ENCODE peak calls at places on chromosomes 5 and 9, in ten cellular contexts. D is PC-3; X is activated naive CD8-positive, alpha-beta T cell treated with anti-CD3 and anti-CD28 coated beads, Interleukin-2, amount 50 U/mL, for 16 hours; O is NT2/D1; K is stimulated activated CD4-positive, alpha-beta T cell treated with anti-CD3 and anti-CD28 coated beads, TNF-alpha, amount 100 ng/mL, for 4 hours; B is myocyte; P is activated CD4-positive, alpha-beta T cell treated with anti-CD3 and anti-CD28 coated beads, Interleukin-2, amount 50 U/mL, for 1 hour; M is endothelial cell; C is PC-9; W is NCI-H187 treated with DMSO at 0.1 percent for 48 hours. Q is an unnamed sample.

GRCh38 chr5:180315762-180316212 is 23.9 kb upstream of the MAPK9 start:
- DNase-seq in D (peak; percentile 66), X (peak; percentile 43), O (no peak), K (peak; percentile 51), B (peak; percentile 71), P (peak; percentile 77), M (peak; percentile 83), C (peak; percentile 43), W (no peak), Q (peak; percentile 84)

GRCh38 chr5:99644822-99645221 is 716.0 kb upstream of the CHD1 start:
- DNase-seq in D (peak; percentile 75), X (no peak), O (no peak), K (no peak), B (no peak), P (no peak), M (no peak), C (no peak), W (no peak), Q (no peak)

GRCh38 chr9:129712595-129713524 is 40.0 kb downstream of the PTGES start:
- DNase-seq in D (peak; percentile 12), X (no peak), O (no peak), K (no peak), B (no peak), P (no peak), M (no peak), C (no peak), W (no peak), Q (no peak)

GRCh38 chr5:142475102-142475501 is 150.3 kb upstream of the SPRY4 start:
- DNase-seq in D (peak; percentile 1), X (no peak), O (peak; percentile 88), K (no peak), B (no peak), P (no peak), M (no peak), C (peak; percentile 73), W (no peak), Q (no peak)

GRCh38 chr5:138492552-138493045 is 27.3 kb downstream of the EGR1 start:
- DNase-seq in D (no peak), X (no peak), O (no peak), K (no peak), B (no peak), P (no peak), M (no peak), C (no peak), W (no peak), Q (no peak)

GRCh38 chr5:132496631-132497487 is 6.3 kb upstream of the IRF1 start:
- DNase-seq in D (peak; percentile 77), X (no peak), O (no peak), K (peak; percentile 68), B (peak; percentile 81), P (peak; percentile 39), M (peak; percentile 67), C (peak; percentile 75), W (no peak), Q (peak; percentile 96)

GRCh38 chr5:16392718-16393117 is 72.9 kb downstream of the ZNF622 start:
- DNase-seq in D (peak; percentile 29), X (no peak), O (no peak), K (no peak), B (no peak), P (no peak), M (no peak), C (no peak), W (no peak), Q (no peak)

GRCh38 chr5:106639488-106639887 is 1031.2 kb downstream of the EFNA5 start:
- DNase-seq in D (peak; percentile 35), X (no peak), O (no peak), K (no peak), B (no peak), P (no peak), M (no peak), C (no peak), W (no peak), Q (no peak)

GRCh38 chr5:158777647-158778368 is 321.9 kb downstream of the EBF1 start:
- DNase-seq in D (no peak), X (no peak), O (no peak), K (no peak), B (no peak), P (no peak), M (peak; percentile 9), C (no peak), W (no peak), Q (no peak)

GRCh38 chr5:72878854-72879253 is 62.4 kb downstream of the TNPO1 start:
- DNase-seq in D (no peak), X (no peak), O (no peak), K (no peak), B (no peak), P (no peak), M (no peak), C (no peak), W (no peak), Q (no peak)

GRCh38 chr5:148401604-148402003 is 17.8 kb downstream of the FBXO38 start:
- DNase-seq in D (peak; percentile 66), X (no peak), O (no peak), K (no peak), B (no peak), P (no peak), M (no peak), C (no peak), W (no peak), Q (no peak)

GRCh38 chr5:150542933-150543445 is 35.1 kb downstream of the NDST1 start:
- DNase-seq in D (no peak), X (no peak), O (no peak), K (no peak), B (peak; percentile 24), P (no peak), M (no peak), C (no peak), W (no peak), Q (peak; percentile 35)

GRCh38 chr5:157046041-157046440 is 12.9 kb downstream of the HAVCR1 start:
- DNase-seq in D (no peak), X (no peak), O (no peak), K (no peak), B (peak; percentile 72), P (no peak), M (no peak), C (no peak), W (no peak), Q (no peak)

GRCh38 chr5:10233505-10233904 is 16.2 kb downstream of the ATPSCKMT start:
- DNase-seq in D (peak; percentile 95), X (no peak), O (peak; percentile 18), K (no peak), B (peak; percentile 77), P (no peak), M (peak; percentile 52), C (peak; percentile 76), W (no peak), Q (no peak)

GRCh38 chr5:5290674-5291334 is 131.7 kb upstream of the ICE1 start:
- DNase-seq in D (no peak), X (no peak), O (no peak), K (no peak), B (no peak), P (no peak), M (no peak), C (no peak), W (no peak), Q (no peak)

GRCh38 chr9:85522459-85523092 is 219.2 kb downstream of the AGTPBP1 start:
- DNase-seq in D (no peak), X (no peak), O (peak; percentile 40), K (no peak), B (no peak), P (no peak), M (peak; percentile 58), C (no peak), W (no peak), Q (peak; percentile 64)

GRCh38 chr5:85148701-85149100 is 764.0 kb upstream of the EDIL3 start:
- DNase-seq in D (no peak), X (no peak), O (no peak), K (no peak), B (no peak), P (no peak), M (no peak), C (no peak), W (no peak), Q (no peak)

GRCh38 chr5:63959177-63959982 is 2.9 kb downstream of the HTR1A start:
- DNase-seq in D (peak; percentile 8), X (no peak), O (peak; percentile 82), K (no peak), B (no peak), P (no peak), M (peak; percentile 77), C (no peak), W (peak; percentile 21), Q (no peak)

GRCh38 chr5:126014691-126015090 is 408.5 kb upstream of the GRAMD2B start:
- DNase-seq in D (no peak), X (no peak), O (no peak), K (no peak), B (no peak), P (no peak), M (no peak), C (no peak), W (no peak), Q (no peak)

GRCh38 chr5:139046551-139046950 is 151.6 kb downstream of the SIL1 start:
- DNase-seq in D (no peak), X (no peak), O (no peak), K (no peak), B (peak; percentile 51), P (no peak), M (no peak), C (no peak), W (no peak), Q (no peak)

GRCh38 chr9:72524820-72525539 is 3.6 kb downstream of the TMC1 start:
- DNase-seq in D (peak; percentile 94), X (no peak), O (peak; percentile 68), K (no peak), B (peak; percentile 71), P (no peak), M (no peak), C (peak; percentile 99), W (no peak), Q (no peak)

GRCh38 chr9:18036364-18036896 is 437.5 kb upstream of the ADAMTSL1 start:
- DNase-seq in D (no peak), X (no peak), O (no peak), K (no peak), B (no peak), P (no peak), M (no peak), C (no peak), W (no peak), Q (no peak)

GRCh38 chr9:136300016-136300415 is 3.9 kb downstream of the CCDC187 start:
- DNase-seq in D (no peak), X (no peak), O (no peak), K (no peak), B (no peak), P (no peak), M (no peak), C (no peak), W (no peak), Q (no peak)

GRCh38 chr9:4894076-4894475 is 91.0 kb upstream of the JAK2 start:
- DNase-seq in D (peak; percentile 75), X (no peak), O (no peak), K (no peak), B (no peak), P (no peak), M (no peak), C (no peak), W (no peak), Q (no peak)

GRCh38 chr5:81117566-81117965 is 115.6 kb upstream of the CKMT2 start:
- DNase-seq in D (no peak), X (no peak), O (no peak), K (no peak), B (no peak), P (no peak), M (no peak), C (no peak), W (no peak), Q (no peak)

GRCh38 chr5:159459951-159460538 is 129.8 kb upstream of the IL12B start:
- DNase-seq in D (peak; percentile 9), X (no peak), O (no peak), K (no peak), B (no peak), P (no peak), M (no peak), C (peak; percentile 52), W (no peak), Q (no peak)

GRCh38 chr5:404666-405241 is 38.2 kb upstream of the EXOC3 start:
- DNase-seq in D (no peak), X (no peak), O (no peak), K (no peak), B (no peak), P (no peak), M (no peak), C (no peak), W (no peak), Q (no peak)

GRCh38 chr5:179134511-179134910 is 74.3 kb downstream of the ZNF354C start:
- DNase-seq in D (no peak), X (no peak), O (no peak), K (no peak), B (no peak), P (no peak), M (no peak), C (no peak), W (no peak), Q (no peak)